ENCODE peak calls at places on chromosomes 12 and 14, in five cellular contexts. One of them, this sample, is unnamed.

GRCh38 chr12:94875525-94875924 is 128.0 kb downstream of the NDUFA12 start:
- DNase-seq in sigmoid colon: no peak
- DNase-seq in cardiac muscle cell: peak; percentile 13
- DNase-seq in HFF-Myc: peak; percentile 2
- DNase-seq in fibroblast of mammary gland: peak; percentile 19
- DNase-seq in this sample: no peak

GRCh38 chr14:103905861-103906456 is 22.3 kb upstream of the TDRD9 start:
- DNase-seq in sigmoid colon: no peak
- DNase-seq in HFF-Myc: no peak
- DNase-seq in cardiac muscle cell: no peak
- DNase-seq in fibroblast of mammary gland: no peak
- DNase-seq in this sample: no peak

GRCh38 chr14:99467338-99468075 is 13.2 kb downstream of the SETD3 start:
- DNase-seq in fibroblast of mammary gland: no peak
- DNase-seq in cardiac muscle cell: peak; percentile 74
- DNase-seq in sigmoid colon: no peak
- DNase-seq in HFF-Myc: no peak
- DNase-seq in this sample: no peak

GRCh38 chr14:101031186-101031585 is 127.7 kb upstream of the RTL1 start:
- DNase-seq in cardiac muscle cell: no peak
- DNase-seq in HFF-Myc: no peak
- DNase-seq in sigmoid colon: peak; percentile 29
- DNase-seq in fibroblast of mammary gland: no peak
- DNase-seq in this sample: peak; percentile 30

GRCh38 chr12:55906056-55906455 is 21.6 kb downstream of the PYM1 start:
- DNase-seq in cardiac muscle cell: no peak
- DNase-seq in sigmoid colon: no peak
- DNase-seq in fibroblast of mammary gland: peak; percentile 74
- DNase-seq in HFF-Myc: no peak
- DNase-seq in this sample: no peak

GRCh38 chr12:61072717-61073116 is 1187.5 kb upstream of the USP15 start:
- DNase-seq in HFF-Myc: no peak
- DNase-seq in fibroblast of mammary gland: no peak
- DNase-seq in cardiac muscle cell: no peak
- DNase-seq in sigmoid colon: no peak
- DNase-seq in this sample: no peak

GRCh38 chr12:68260153-68260552 is 6.7 kb upstream of the IL22 start:
- DNase-seq in HFF-Myc: no peak
- DNase-seq in cardiac muscle cell: no peak
- DNase-seq in fibroblast of mammary gland: no peak
- DNase-seq in sigmoid colon: no peak
- DNase-seq in this sample: no peak

GRCh38 chr12:81610955-81611889 is 147.9 kb downstream of the PPFIA2 start:
- DNase-seq in HFF-Myc: no peak
- DNase-seq in fibroblast of mammary gland: peak; percentile 6
- DNase-seq in cardiac muscle cell: peak; percentile 40
- DNase-seq in sigmoid colon: no peak
- DNase-seq in this sample: no peak

GRCh38 chr12:116969615-116970575 is 59.1 kb downstream of the FBXW8 start:
- DNase-seq in fibroblast of mammary gland: peak; percentile 46
- DNase-seq in cardiac muscle cell: no peak
- DNase-seq in sigmoid colon: peak; percentile 73
- DNase-seq in HFF-Myc: no peak
- DNase-seq in this sample: no peak

GRCh38 chr14:91732859-91733477 is 1.1 kb upstream of the CATSPERB start:
- DNase-seq in cardiac muscle cell: no peak
- DNase-seq in HFF-Myc: no peak
- DNase-seq in sigmoid colon: no peak
- DNase-seq in fibroblast of mammary gland: peak; percentile 94
- DNase-seq in this sample: no peak

GRCh38 chr12:4269279-4269991 is 4.1 kb upstream of the CCND2 start:
- DNase-seq in HFF-Myc: no peak
- DNase-seq in fibroblast of mammary gland: peak; percentile 50
- DNase-seq in cardiac muscle cell: peak; percentile 87
- DNase-seq in sigmoid colon: peak; percentile 95
- DNase-seq in this sample: no peak

GRCh38 chr12:56257071-56257470 is 1.1 kb downstream of the ANKRD52 start:
- DNase-seq in fibroblast of mammary gland: no peak
- DNase-seq in sigmoid colon: no peak
- DNase-seq in cardiac muscle cell: no peak
- DNase-seq in HFF-Myc: no peak
- DNase-seq in this sample: peak; percentile 36

GRCh38 chr12:120249875-120250795 is 15.4 kb downstream of the PXN start:
- DNase-seq in HFF-Myc: no peak
- DNase-seq in fibroblast of mammary gland: peak; percentile 55
- DNase-seq in cardiac muscle cell: no peak
- DNase-seq in sigmoid colon: peak; percentile 91
- DNase-seq in this sample: no peak

GRCh38 chr14:55731881-55732498 is 152.0 kb downstream of the KTN1 start:
- DNase-seq in cardiac muscle cell: peak; percentile 47
- DNase-seq in fibroblast of mammary gland: peak; percentile 25
- DNase-seq in HFF-Myc: no peak
- DNase-seq in sigmoid colon: no peak
- DNase-seq in this sample: no peak

GRCh38 chr12:88579941-88580871 is at the start of gene KITLG:
- DNase-seq in fibroblast of mammary gland: peak; percentile 82
- DNase-seq in HFF-Myc: no peak
- DNase-seq in cardiac muscle cell: peak; percentile 87
- DNase-seq in sigmoid colon: peak; percentile 94
- DNase-seq in this sample: peak; percentile 91

GRCh38 chr14:60553855-60554254 is 44.9 kb downstream of the SIX6 start:
- DNase-seq in HFF-Myc: no peak
- DNase-seq in fibroblast of mammary gland: peak; percentile 49
- DNase-seq in cardiac muscle cell: no peak
- DNase-seq in sigmoid colon: no peak
- DNase-seq in this sample: no peak

GRCh38 chr12:45170456-45171042 is 45.3 kb upstream of the ANO6 start:
- DNase-seq in fibroblast of mammary gland: peak; percentile 79
- DNase-seq in HFF-Myc: peak; percentile 55
- DNase-seq in sigmoid colon: peak; percentile 87
- DNase-seq in cardiac muscle cell: peak; percentile 85
- DNase-seq in this sample: no peak

GRCh38 chr14:20190596-20190995 is at the start of gene OR11G2:
- DNase-seq in cardiac muscle cell: no peak
- DNase-seq in sigmoid colon: no peak
- DNase-seq in HFF-Myc: no peak
- DNase-seq in fibroblast of mammary gland: no peak
- DNase-seq in this sample: no peak

GRCh38 chr14:49617846-49618519 is 2.4 kb downstream of the RPL36AL start:
- DNase-seq in HFF-Myc: no peak
- DNase-seq in fibroblast of mammary gland: no peak
- DNase-seq in sigmoid colon: no peak
- DNase-seq in cardiac muscle cell: no peak
- DNase-seq in this sample: no peak

GRCh38 chr14:49619730-49620129 is 696 bp downstream of the RPL36AL start:
- DNase-seq in cardiac muscle cell: no peak
- DNase-seq in fibroblast of mammary gland: no peak
- DNase-seq in HFF-Myc: no peak
- DNase-seq in sigmoid colon: no peak
- DNase-seq in this sample: no peak

GRCh38 chr14:49621114-49621881 is 699 bp downstream of the MGAT2 start:
- DNase-seq in HFF-Myc: no peak
- DNase-seq in fibroblast of mammary gland: no peak
- DNase-seq in cardiac muscle cell: no peak
- DNase-seq in sigmoid colon: peak; percentile 86
- DNase-seq in this sample: peak; percentile 93

GRCh38 chr14:49622022-49622607 is 1.5 kb downstream of the MGAT2 start:
- DNase-seq in cardiac muscle cell: no peak
- DNase-seq in HFF-Myc: no peak
- DNase-seq in sigmoid colon: no peak
- DNase-seq in fibroblast of mammary gland: no peak
- DNase-seq in this sample: no peak

GRCh38 chr14:49620182-49621113 is at the start of the genes MGAT2 and RPL36AL:
- DNase-seq in sigmoid colon: peak; percentile 99
- DNase-seq in fibroblast of mammary gland: peak; percentile 99
- DNase-seq in cardiac muscle cell: peak; percentile 97
- DNase-seq in HFF-Myc: peak; percentile 98
- DNase-seq in this sample: peak; percentile 99
- TF ChIP-seq CTCF in sigmoid colon: no peak
- TF ChIP-seq CTCF in fibroblast of mammary gland: peak; percentile 5
- TF ChIP-seq CTCF in cardiac muscle cell: peak; percentile 40
- TF ChIP-seq CTCF in HFF-Myc: no peak
- TF ChIP-seq CTCF in this sample: peak; percentile 74

DNA sequence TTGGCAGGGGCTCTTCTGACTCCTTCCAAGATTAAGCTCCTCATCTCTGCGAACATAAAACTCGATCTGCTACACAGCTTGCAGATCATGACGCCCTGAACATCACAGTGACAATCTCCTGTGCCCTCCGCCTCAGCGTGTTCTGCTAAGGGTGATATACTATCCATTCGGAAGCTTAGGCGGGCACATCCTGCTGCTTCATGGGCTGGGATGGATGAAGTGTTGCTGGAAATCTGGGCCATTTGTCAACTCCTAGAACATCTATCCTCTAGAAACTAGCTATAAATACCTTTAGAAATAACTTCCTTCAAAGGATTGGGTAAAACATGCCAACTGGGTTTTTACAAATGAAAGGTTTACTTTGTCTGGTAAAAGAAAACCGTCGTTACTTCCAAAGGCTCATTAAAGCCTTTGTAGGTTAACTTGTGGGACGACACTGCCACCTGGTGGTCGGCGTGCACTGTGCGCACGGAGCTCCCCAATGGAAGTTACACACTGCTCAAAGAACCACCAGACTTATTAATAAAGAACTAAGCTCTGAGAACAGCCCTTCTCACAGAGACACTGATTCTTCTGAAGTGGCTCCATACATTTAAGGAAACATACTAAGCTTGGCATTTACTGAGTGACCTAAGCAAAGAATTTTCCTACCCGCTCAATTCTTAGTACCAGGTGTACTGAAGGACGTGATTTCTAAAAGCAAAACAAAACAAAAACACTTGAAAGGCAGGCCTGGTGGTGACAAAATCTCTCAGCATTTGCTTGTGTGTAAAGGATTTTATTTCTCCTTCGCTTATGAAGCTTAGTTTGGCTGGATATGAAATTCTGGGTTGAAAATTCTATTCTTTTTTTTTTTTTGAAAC is 21.5 kb upstream of the CACNA2D4 start:
- DNase-seq in sigmoid colon: peak; percentile 92
- DNase-seq in HFF-Myc: peak; percentile 36
- DNase-seq in fibroblast of mammary gland: peak; percentile 76
- DNase-seq in cardiac muscle cell: peak; percentile 85
- DNase-seq in this sample: no peak
- TF ChIP-seq CTCF in sigmoid colon: peak; percentile 92
- TF ChIP-seq CTCF in HFF-Myc: peak; percentile 97
- TF ChIP-seq CTCF in fibroblast of mammary gland: peak; percentile 93
- TF ChIP-seq CTCF in cardiac muscle cell: peak; percentile 90
- TF ChIP-seq CTCF in this sample: peak; percentile 99

GRCh38 chr12:53295070-53295890 is at the start of gene PFDN5:
- DNase-seq in HFF-Myc: peak; percentile 73
- DNase-seq in fibroblast of mammary gland: peak; percentile 92
- DNase-seq in sigmoid colon: peak; percentile 95
- DNase-seq in cardiac muscle cell: peak; percentile 91
- DNase-seq in this sample: no peak
- TF ChIP-seq CTCF in HFF-Myc: no peak
- TF ChIP-seq CTCF in fibroblast of mammary gland: no peak
- TF ChIP-seq CTCF in sigmoid colon: peak; percentile 27
- TF ChIP-seq CTCF in cardiac muscle cell: no peak
- TF ChIP-seq CTCF in this sample: peak; percentile 18

GRCh38 chr12:28975564-28976340 is 173.3 kb upstream of the FAR2 start:
- DNase-seq in cardiac muscle cell: no peak
- DNase-seq in sigmoid colon: no peak
- DNase-seq in HFF-Myc: no peak
- DNase-seq in fibroblast of mammary gland: no peak
- DNase-seq in this sample: no peak
- TF ChIP-seq CTCF in cardiac muscle cell: no peak
- TF ChIP-seq CTCF in sigmoid colon: no peak
- TF ChIP-seq CTCF in HFF-Myc: no peak
- TF ChIP-seq CTCF in fibroblast of mammary gland: no peak
- TF ChIP-seq CTCF in this sample: no peak

GRCh38 chr12:22101749-22102243 is 55.8 kb downstream of the CMAS start:
- DNase-seq in cardiac muscle cell: no peak
- DNase-seq in fibroblast of mammary gland: peak; percentile 94
- DNase-seq in sigmoid colon: no peak
- DNase-seq in HFF-Myc: peak; percentile 41
- DNase-seq in this sample: no peak
- TF ChIP-seq CTCF in cardiac muscle cell: no peak
- TF ChIP-seq CTCF in fibroblast of mammary gland: no peak
- TF ChIP-seq CTCF in sigmoid colon: no peak
- TF ChIP-seq CTCF in HFF-Myc: no peak
- TF ChIP-seq CTCF in this sample: no peak

DNA sequence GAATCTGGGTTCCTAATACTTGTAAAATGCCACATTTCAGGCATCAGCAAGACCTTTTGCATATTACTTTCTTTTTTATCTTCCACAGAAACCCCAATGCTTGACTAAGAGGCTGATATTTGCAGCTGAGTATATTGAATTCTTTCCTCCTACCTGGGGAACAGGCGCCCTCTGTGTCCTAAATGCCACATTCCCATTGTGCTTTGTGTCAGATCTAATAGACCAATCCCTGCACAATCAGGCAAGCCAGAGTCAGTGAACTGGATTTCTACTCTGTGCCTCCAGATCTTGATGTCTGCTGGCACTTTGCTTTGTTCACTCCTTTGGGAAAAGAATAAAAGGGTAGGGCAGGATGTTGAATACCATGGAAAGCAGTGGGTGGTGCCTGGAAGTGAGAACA is 22.4 kb upstream of the TAS2R42 start:
- DNase-seq in cardiac muscle cell: peak; percentile 15
- DNase-seq in sigmoid colon: no peak
- DNase-seq in HFF-Myc: no peak
- DNase-seq in fibroblast of mammary gland: no peak
- DNase-seq in this sample: no peak
- TF ChIP-seq CTCF in cardiac muscle cell: no peak
- TF ChIP-seq CTCF in sigmoid colon: no peak
- TF ChIP-seq CTCF in HFF-Myc: no peak
- TF ChIP-seq CTCF in fibroblast of mammary gland: no peak
- TF ChIP-seq CTCF in this sample: no peak

GRCh38 chr12:49633703-49634311 is 10.4 kb downstream of the PRPF40B start:
- DNase-seq in HFF-Myc: no peak
- DNase-seq in sigmoid colon: no peak
- DNase-seq in cardiac muscle cell: no peak
- DNase-seq in fibroblast of mammary gland: no peak
- DNase-seq in this sample: no peak

GRCh38 chr12:49635036-49635435 is 11.7 kb downstream of the PRPF40B start:
- DNase-seq in cardiac muscle cell: no peak
- DNase-seq in sigmoid colon: no peak
- DNase-seq in HFF-Myc: no peak
- DNase-seq in fibroblast of mammary gland: no peak
- DNase-seq in this sample: no peak

GRCh38 chr12:49631336-49631907 is 8.1 kb downstream of the PRPF40B start:
- DNase-seq in cardiac muscle cell: no peak
- DNase-seq in fibroblast of mammary gland: no peak
- DNase-seq in sigmoid colon: peak; percentile 54
- DNase-seq in HFF-Myc: no peak
- DNase-seq in this sample: no peak

GRCh38 chr12:49632986-49633702 is 9.8 kb downstream of the PRPF40B start:
- DNase-seq in sigmoid colon: peak; percentile 62
- DNase-seq in HFF-Myc: no peak
- DNase-seq in fibroblast of mammary gland: no peak
- DNase-seq in cardiac muscle cell: no peak
- DNase-seq in this sample: no peak

DNA sequence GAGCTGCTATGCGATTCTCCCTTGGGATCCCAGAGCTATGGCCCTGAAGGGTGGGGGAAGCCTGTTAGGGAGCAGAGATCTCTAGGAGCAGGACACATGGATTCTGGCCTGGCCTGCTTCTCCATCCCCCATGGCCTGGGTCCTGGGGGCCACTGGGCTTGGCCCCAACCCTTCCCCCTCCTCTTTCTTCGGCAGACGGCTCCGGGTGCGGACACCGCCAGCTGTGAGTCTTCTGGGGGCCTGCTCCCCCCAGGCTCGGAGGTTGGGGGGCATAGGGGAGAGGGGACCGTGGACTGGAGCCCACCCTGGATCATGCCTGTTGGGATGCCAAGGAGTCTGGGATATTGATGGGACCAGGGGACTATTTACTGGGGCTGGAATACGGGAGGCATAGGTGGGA is 9.0 kb downstream of the PRPF40B start:
- DNase-seq in sigmoid colon: peak; percentile 48
- DNase-seq in HFF-Myc: no peak
- DNase-seq in fibroblast of mammary gland: no peak
- DNase-seq in cardiac muscle cell: no peak
- DNase-seq in this sample: no peak
- TF ChIP-seq CTCF in sigmoid colon: no peak
- TF ChIP-seq CTCF in HFF-Myc: no peak
- TF ChIP-seq CTCF in fibroblast of mammary gland: no peak
- TF ChIP-seq CTCF in cardiac muscle cell: no peak
- TF ChIP-seq CTCF in this sample: no peak